ENCODE peak calls at places on chromosome 18, in six cellular contexts. One of them, this sample, is unnamed.
A peak's percentile ranks its signal among the peaks of the same experiment; 100 is the strongest.

GRCh38 chr18:25832008-25832604 is 258.3 kb downstream of the SS18 start:
- DNase-seq in posterior vena cava: peak; percentile 83
- DNase-seq in skeletal muscle cell: peak; percentile 36
- DNase-seq in NCI-H774: no peak
- DNase-seq in fibroblast of mammary gland: peak; percentile 68
- DNase-seq in mucosa of gallbladder: peak; percentile 43
- DNase-seq in this sample: peak; percentile 22

GRCh38 chr18:26226229-26227050 is at the start of gene TAF4B:
- DNase-seq in posterior vena cava: peak; percentile 98
- DNase-seq in skeletal muscle cell: peak; percentile 81
- DNase-seq in NCI-H774: peak; percentile 82
- DNase-seq in fibroblast of mammary gland: peak; percentile 94
- DNase-seq in mucosa of gallbladder: peak; percentile 92
- DNase-seq in this sample: peak; percentile 76

GRCh38 chr18:47997338-47997780 is 66.9 kb upstream of the SMAD2 start:
- DNase-seq in posterior vena cava: no peak
- DNase-seq in skeletal muscle cell: peak; percentile 3
- DNase-seq in NCI-H774: no peak
- DNase-seq in fibroblast of mammary gland: peak; percentile 20
- DNase-seq in mucosa of gallbladder: no peak
- DNase-seq in this sample: no peak

GRCh38 chr18:41145526-41145925 is 809.5 kb upstream of the PIK3C3 start:
- DNase-seq in posterior vena cava: no peak
- DNase-seq in skeletal muscle cell: peak; percentile 68
- DNase-seq in NCI-H774: no peak
- DNase-seq in fibroblast of mammary gland: no peak
- DNase-seq in mucosa of gallbladder: no peak
- DNase-seq in this sample: no peak

GRCh38 chr18:63157293-63158011 is 162.1 kb downstream of the BCL2 start:
- DNase-seq in posterior vena cava: no peak
- DNase-seq in skeletal muscle cell: no peak
- DNase-seq in NCI-H774: peak; percentile 52
- DNase-seq in fibroblast of mammary gland: no peak
- DNase-seq in mucosa of gallbladder: no peak
- DNase-seq in this sample: no peak

GRCh38 chr18:5584751-5585417 is 41.1 kb upstream of the EPB41L3 start:
- DNase-seq in posterior vena cava: no peak
- DNase-seq in skeletal muscle cell: no peak
- DNase-seq in NCI-H774: no peak
- DNase-seq in fibroblast of mammary gland: peak; percentile 65
- DNase-seq in mucosa of gallbladder: no peak
- DNase-seq in this sample: peak; percentile 56

GRCh38 chr18:48191494-48191893 is 217.7 kb downstream of the ZBTB7C start:
- DNase-seq in posterior vena cava: no peak
- DNase-seq in skeletal muscle cell: no peak
- DNase-seq in NCI-H774: no peak
- DNase-seq in fibroblast of mammary gland: no peak
- DNase-seq in mucosa of gallbladder: no peak
- DNase-seq in this sample: no peak

GRCh38 chr18:78818961-78819360 is 160.7 kb upstream of the SALL3 start:
- DNase-seq in posterior vena cava: no peak
- DNase-seq in skeletal muscle cell: no peak
- DNase-seq in NCI-H774: no peak
- DNase-seq in fibroblast of mammary gland: no peak
- DNase-seq in mucosa of gallbladder: no peak
- DNase-seq in this sample: no peak

GRCh38 chr18:45828917-45829811 is 3.7 kb downstream of the SIGLEC15 start:
- DNase-seq in posterior vena cava: peak; percentile 78
- DNase-seq in skeletal muscle cell: no peak
- DNase-seq in NCI-H774: no peak
- DNase-seq in fibroblast of mammary gland: no peak
- DNase-seq in mucosa of gallbladder: peak; percentile 73
- DNase-seq in this sample: no peak

GRCh38 chr18:45730832-45731545 is 7.0 kb downstream of the SLC14A1 start:
- DNase-seq in posterior vena cava: no peak
- DNase-seq in skeletal muscle cell: peak; percentile 32
- DNase-seq in NCI-H774: no peak
- DNase-seq in fibroblast of mammary gland: peak; percentile 92
- DNase-seq in mucosa of gallbladder: no peak
- DNase-seq in this sample: no peak

GRCh38 chr18:26470011-26470637 is 78.2 kb downstream of the KCTD1 start:
- DNase-seq in posterior vena cava: no peak
- DNase-seq in skeletal muscle cell: peak; percentile 31
- DNase-seq in NCI-H774: peak; percentile 85
- DNase-seq in fibroblast of mammary gland: peak; percentile 18
- DNase-seq in mucosa of gallbladder: no peak
- DNase-seq in this sample: no peak

GRCh38 chr18:74243127-74243526 is 48.6 kb downstream of the CYB5A start:
- DNase-seq in posterior vena cava: no peak
- DNase-seq in skeletal muscle cell: no peak
- DNase-seq in NCI-H774: no peak
- DNase-seq in fibroblast of mammary gland: no peak
- DNase-seq in mucosa of gallbladder: no peak
- DNase-seq in this sample: no peak

GRCh38 chr18:22705328-22705727 is 227.8 kb upstream of the RBBP8 start:
- DNase-seq in posterior vena cava: no peak
- DNase-seq in skeletal muscle cell: peak; percentile 59
- DNase-seq in NCI-H774: no peak
- DNase-seq in fibroblast of mammary gland: peak; percentile 89
- DNase-seq in mucosa of gallbladder: no peak
- DNase-seq in this sample: peak; percentile 73

GRCh38 chr18:2794159-2794558 is 52.6 kb upstream of the EMILIN2 start:
- DNase-seq in posterior vena cava: no peak
- DNase-seq in skeletal muscle cell: no peak
- DNase-seq in NCI-H774: no peak
- DNase-seq in fibroblast of mammary gland: no peak
- DNase-seq in mucosa of gallbladder: no peak
- DNase-seq in this sample: no peak

GRCh38 chr18:62374410-62374965 is 49.4 kb downstream of the TNFRSF11A start:
- DNase-seq in posterior vena cava: no peak
- DNase-seq in skeletal muscle cell: no peak
- DNase-seq in NCI-H774: no peak
- DNase-seq in fibroblast of mammary gland: no peak
- DNase-seq in mucosa of gallbladder: no peak
- DNase-seq in this sample: no peak

GRCh38 chr18:44951748-44952147 is 271.1 kb downstream of the SETBP1 start:
- DNase-seq in posterior vena cava: no peak
- DNase-seq in skeletal muscle cell: no peak
- DNase-seq in NCI-H774: no peak
- DNase-seq in fibroblast of mammary gland: no peak
- DNase-seq in mucosa of gallbladder: no peak
- DNase-seq in this sample: no peak

GRCh38 chr18:12076424-12077140 is 17.1 kb upstream of the ANKRD62 start:
- DNase-seq in posterior vena cava: no peak
- DNase-seq in skeletal muscle cell: no peak
- DNase-seq in NCI-H774: no peak
- DNase-seq in fibroblast of mammary gland: peak; percentile 14
- DNase-seq in mucosa of gallbladder: no peak
- DNase-seq in this sample: no peak

GRCh38 chr18:62325806-62326645 is 916 bp downstream of the TNFRSF11A start:
- DNase-seq in posterior vena cava: no peak
- DNase-seq in skeletal muscle cell: no peak
- DNase-seq in NCI-H774: no peak
- DNase-seq in fibroblast of mammary gland: peak; percentile 10
- DNase-seq in mucosa of gallbladder: no peak
- DNase-seq in this sample: no peak

GRCh38 chr18:25360301-25360899 is 8.4 kb upstream of the ZNF521 start:
- DNase-seq in posterior vena cava: no peak
- DNase-seq in skeletal muscle cell: no peak
- DNase-seq in NCI-H774: no peak
- DNase-seq in fibroblast of mammary gland: peak; percentile 35
- DNase-seq in mucosa of gallbladder: no peak
- DNase-seq in this sample: no peak

GRCh38 chr18:67300498-67300897 is 216.0 kb downstream of the DSEL start:
- DNase-seq in posterior vena cava: no peak
- DNase-seq in skeletal muscle cell: no peak
- DNase-seq in NCI-H774: no peak
- DNase-seq in fibroblast of mammary gland: peak; percentile 35
- DNase-seq in mucosa of gallbladder: no peak
- DNase-seq in this sample: no peak

GRCh38 chr18:56831988-56832387 is 180.8 kb downstream of the WDR7 start:
- DNase-seq in posterior vena cava: no peak
- DNase-seq in skeletal muscle cell: no peak
- DNase-seq in NCI-H774: no peak
- DNase-seq in fibroblast of mammary gland: no peak
- DNase-seq in mucosa of gallbladder: no peak
- DNase-seq in this sample: no peak